ENCODE peak calls at places on chromosomes 1 and 21, in eight cellular contexts. E is upper lobe of right lung, D is hepatocyte, G is K562, H is H9, P is mesendoderm, B is substantia nigra, I is mammary epithelial cell. Z is an unnamed sample.

GRCh38 chr1:40392206-40392605 is 18.7 kb downstream of the SMAP2 start:
- DNase-seq in E (no peak), D (no peak), G (no peak), H (no peak), P (peak; percentile 62), B (no peak), I (no peak), Z (peak; percentile 22)

GRCh38 chr1:156282143-156282478 is 514 bp downstream of the SMG5 start:
- DNase-seq in E (no peak), D (peak; percentile 78), G (no peak), H (no peak), P (peak; percentile 57), B (no peak), I (no peak), Z (no peak)

GRCh38 chr1:80656011-80656627 is 1144.6 kb upstream of the ADGRL2 start:
- DNase-seq in E (no peak), D (peak; percentile 71), G (no peak), H (peak; percentile 46), P (peak; percentile 60), B (no peak), I (peak; percentile 6), Z (no peak)

GRCh38 chr1:6834366-6834765 is 49.1 kb downstream of the CAMTA1 start:
- DNase-seq in E (no peak), D (no peak), G (no peak), H (no peak), P (no peak), B (no peak), I (no peak), Z (no peak)

GRCh38 chr1:28208818-28209441 is 23.9 kb downstream of the DNAJC8 start:
- DNase-seq in E (no peak), D (peak; percentile 69), G (peak; percentile 75), H (peak; percentile 54), P (peak; percentile 75), B (peak; percentile 19), I (peak; percentile 62), Z (peak; percentile 21)

GRCh38 chr1:35505911-35506798 is 51.0 kb downstream of the KIAA0319L start:
- DNase-seq in E (no peak), D (no peak), G (peak; percentile 78), H (no peak), P (peak; percentile 23), B (no peak), I (peak; percentile 90), Z (no peak)

GRCh38 chr1:219938706-219939105 is 10.3 kb upstream of the SLC30A10 start:
- DNase-seq in E (no peak), D (peak; percentile 60), G (peak; percentile 68), H (no peak), P (no peak), B (no peak), I (peak; percentile 55), Z (no peak)

GRCh38 chr1:231612393-231613089 is 14.0 kb upstream of the DISC1 start:
- DNase-seq in E (peak; percentile 63), D (no peak), G (no peak), H (no peak), P (no peak), B (no peak), I (no peak), Z (no peak)

GRCh38 chr1:245341738-245342137 is 187.0 kb downstream of the KIF26B start:
- DNase-seq in E (no peak), D (no peak), G (no peak), H (no peak), P (no peak), B (no peak), I (no peak), Z (no peak)

GRCh38 chr1:8040586-8040985 is 14.5 kb upstream of the ERRFI1 start:
- DNase-seq in E (no peak), D (peak; percentile 85), G (peak; percentile 33), H (no peak), P (no peak), B (no peak), I (peak; percentile 96), Z (no peak)

GRCh38 chr21:44255519-44255981 is 6.1 kb downstream of the DNMT3L start:
- DNase-seq in E (no peak), D (peak; percentile 17), G (no peak), H (no peak), P (peak; percentile 16), B (no peak), I (no peak), Z (no peak)

GRCh38 chr1:245987222-245987545 is 519.9 kb downstream of the SMYD3 start:
- DNase-seq in E (no peak), D (no peak), G (no peak), H (no peak), P (no peak), B (no peak), I (no peak), Z (no peak)

GRCh38 chr1:228093050-228093906 is 9.8 kb downstream of the C1orf35 start:
- DNase-seq in E (peak; percentile 18), D (peak; percentile 3), G (no peak), H (peak; percentile 12), P (no peak), B (no peak), I (no peak), Z (no peak)

GRCh38 chr1:228669401-228669695 is 65.9 kb upstream of the RHOU start:
- DNase-seq in E (no peak), D (no peak), G (no peak), H (no peak), P (no peak), B (no peak), I (no peak), Z (no peak)

GRCh38 chr21:44318489-44319285 is 18.8 kb downstream of the PFKL start:
- DNase-seq in E (no peak), D (no peak), G (no peak), H (no peak), P (no peak), B (no peak), I (no peak), Z (no peak)

GRCh38 chr1:89311757-89312156 is 39.1 kb upstream of the GBP5 start:
- DNase-seq in E (no peak), D (no peak), G (no peak), H (no peak), P (no peak), B (no peak), I (peak; percentile 38), Z (no peak)

GRCh38 chr1:204128464-204128963 is 23.3 kb downstream of the ETNK2 start:
- DNase-seq in E (no peak), D (no peak), G (no peak), H (no peak), P (no peak), B (no peak), I (no peak), Z (no peak)

GRCh38 chr1:48470506-48470905 is 1.5 kb downstream of the SPATA6 start:
- DNase-seq in E (no peak), D (no peak), G (no peak), H (peak; percentile 50), P (peak; percentile 58), B (peak; percentile 42), I (peak; percentile 17), Z (no peak)

GRCh38 chr1:224482619-224483018 is 48.0 kb upstream of the WDR26 start:
- DNase-seq in E (no peak), D (no peak), G (peak; percentile 54), H (no peak), P (no peak), B (no peak), I (peak; percentile 74), Z (no peak)

GRCh38 chr1:41631971-41632370 is 147.5 kb upstream of the EDN2 start:
- DNase-seq in E (no peak), D (no peak), G (no peak), H (no peak), P (no peak), B (no peak), I (no peak), Z (no peak)

GRCh38 chr21:45540601-45540970 is 1.7 kb downstream of the SLC19A1 start:
- DNase-seq in E (peak; percentile 54), D (no peak), G (no peak), H (no peak), P (no peak), B (no peak), I (no peak), Z (no peak)

GRCh38 chr1:162384601-162385279 is 3.2 kb downstream of the C1orf226 start:
- DNase-seq in E (no peak), D (no peak), G (no peak), H (no peak), P (no peak), B (no peak), I (no peak), Z (no peak)
- H3K27ac ChIP-seq in E (no peak overlapping the region), D (no peak overlapping the region), G (peak overlapping the region; percentile 69), H (no peak overlapping the region), P (no peak overlapping the region), B (no peak overlapping the region), I (no peak overlapping the region), Z (no peak overlapping the region)

GRCh38 chr1:210003501-210003900 is 65.5 kb downstream of the SYT14 start:
- DNase-seq in E (no peak), D (no peak), G (no peak), H (no peak), P (no peak), B (no peak), I (no peak), Z (no peak)
- H3K27ac ChIP-seq in E (no peak overlapping the region), D (no peak overlapping the region), G (no peak overlapping the region), H (no peak overlapping the region), P (no peak overlapping the region), B (no peak overlapping the region), I (no peak overlapping the region), Z (no peak overlapping the region)

DNA sequence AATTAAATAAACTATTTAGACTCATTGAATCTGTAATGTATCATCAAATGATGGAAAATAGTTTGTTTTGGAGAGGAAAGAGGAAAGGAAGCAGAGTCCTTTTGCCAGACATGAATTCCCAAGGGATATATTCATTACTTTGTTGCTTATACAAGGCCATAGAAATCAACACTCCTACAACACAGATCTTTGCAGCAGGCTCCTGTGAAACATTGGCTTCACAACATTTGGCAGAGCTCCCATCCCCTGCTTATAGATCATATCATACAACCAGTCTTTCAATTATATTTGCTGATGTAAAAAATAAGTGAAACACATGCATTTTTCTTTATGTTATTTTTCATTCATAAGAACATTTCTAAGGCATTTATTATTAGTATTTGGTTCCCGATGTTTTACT is 470.5 kb upstream of the NCAM2 start:
- DNase-seq in E (no peak), D (no peak), G (no peak), H (no peak), P (no peak), B (no peak), I (no peak), Z (no peak)
- H3K27ac ChIP-seq in E (no peak overlapping the region), D (no peak overlapping the region), G (no peak overlapping the region), H (no peak overlapping the region), P (no peak overlapping the region), B (no peak overlapping the region), I (no peak overlapping the region), Z (no peak overlapping the region)

GRCh38 chr21:36851121-36851520 is 115.3 kb downstream of the HLCS start:
- DNase-seq in E (no peak), D (no peak), G (no peak), H (no peak), P (no peak), B (no peak), I (no peak), Z (no peak)

GRCh38 chr21:36847189-36847588 is 119.3 kb downstream of the HLCS start:
- DNase-seq in E (no peak), D (peak; percentile 55), G (no peak), H (no peak), P (peak; percentile 59), B (no peak), I (peak; percentile 75), Z (no peak)

GRCh38 chr21:36848875-36849274 is 117.6 kb downstream of the HLCS start:
- DNase-seq in E (no peak), D (no peak), G (no peak), H (no peak), P (no peak), B (no peak), I (no peak), Z (no peak)

GRCh38 chr21:36850372-36850771 is 116.1 kb downstream of the HLCS start:
- DNase-seq in E (no peak), D (no peak), G (no peak), H (no peak), P (no peak), B (no peak), I (no peak), Z (no peak)

GRCh38 chr21:36849461-36849860 is 117.0 kb downstream of the HLCS start:
- DNase-seq in E (no peak), D (no peak), G (no peak), H (no peak), P (no peak), B (peak; percentile 19), I (no peak), Z (no peak)
- H3K27ac ChIP-seq in E (no peak overlapping the region), D (no peak overlapping the region), G (no peak overlapping the region), H (no peak overlapping the region), P (no peak overlapping the region), B (peak overlapping the region; percentile 78), I (no peak overlapping the region), Z (peak overlapping the region; percentile 39)